ENCODE peak calls at places on chromosomes 5 and 9, in five cellular contexts. One of them, this sample, is unnamed.

GRCh38 chr5:178327931-178328711 is 95.5 kb upstream of the PHYKPL start:
- DNase-seq in upper lobe of left lung: no peak
- DNase-seq in esophagus muscularis mucosa: no peak
- DNase-seq in stomach: no peak
- DNase-seq in HCT116: no peak
- DNase-seq in this sample: no peak

GRCh38 chr9:85043248-85043647 is 373.7 kb downstream of the NTRK2 start:
- DNase-seq in esophagus muscularis mucosa: no peak
- DNase-seq in HCT116: no peak
- DNase-seq in stomach: no peak
- DNase-seq in upper lobe of left lung: no peak
- DNase-seq in this sample: no peak

GRCh38 chr9:91785403-91785917 is 164.6 kb downstream of the ROR2 start:
- DNase-seq in stomach: no peak
- DNase-seq in HCT116: no peak
- DNase-seq in esophagus muscularis mucosa: no peak
- DNase-seq in upper lobe of left lung: no peak
- DNase-seq in this sample: no peak

GRCh38 chr9:17520264-17521058 is 58.4 kb upstream of the SH3GL2 start:
- DNase-seq in esophagus muscularis mucosa: peak; percentile 87
- DNase-seq in stomach: no peak
- DNase-seq in upper lobe of left lung: no peak
- DNase-seq in HCT116: no peak
- DNase-seq in this sample: no peak

GRCh38 chr9:90909747-90910283 is 108.2 kb downstream of the SYK start:
- DNase-seq in stomach: no peak
- DNase-seq in esophagus muscularis mucosa: no peak
- DNase-seq in upper lobe of left lung: no peak
- DNase-seq in HCT116: no peak
- DNase-seq in this sample: no peak

GRCh38 chr5:142508630-142509425 is 177.1 kb downstream of the FGF1 start:
- DNase-seq in esophagus muscularis mucosa: no peak
- DNase-seq in HCT116: no peak
- DNase-seq in stomach: no peak
- DNase-seq in upper lobe of left lung: no peak
- DNase-seq in this sample: no peak

GRCh38 chr5:143187495-143187894 is 216.0 kb downstream of the NR3C1 start:
- DNase-seq in HCT116: no peak
- DNase-seq in stomach: no peak
- DNase-seq in upper lobe of left lung: no peak
- DNase-seq in esophagus muscularis mucosa: no peak
- DNase-seq in this sample: no peak

GRCh38 chr5:117559005-117559844 is 984.6 kb upstream of the SEMA6A start:
- DNase-seq in upper lobe of left lung: no peak
- DNase-seq in HCT116: no peak
- DNase-seq in stomach: no peak
- DNase-seq in esophagus muscularis mucosa: no peak
- DNase-seq in this sample: no peak

GRCh38 chr9:85858351-85858750 is 82.6 kb upstream of the NAA35 start:
- DNase-seq in esophagus muscularis mucosa: no peak
- DNase-seq in HCT116: no peak
- DNase-seq in stomach: no peak
- DNase-seq in upper lobe of left lung: no peak
- DNase-seq in this sample: no peak

GRCh38 chr5:124574521-124575436 is 171.7 kb downstream of the ZNF608 start:
- DNase-seq in HCT116: no peak
- DNase-seq in stomach: no peak
- DNase-seq in esophagus muscularis mucosa: no peak
- DNase-seq in upper lobe of left lung: no peak
- DNase-seq in this sample: no peak

GRCh38 chr9:80320916-80321315 is 749.2 kb downstream of the TLE4 start:
- DNase-seq in stomach: no peak
- DNase-seq in upper lobe of left lung: no peak
- DNase-seq in HCT116: no peak
- DNase-seq in esophagus muscularis mucosa: no peak
- DNase-seq in this sample: no peak

GRCh38 chr5:43959148-43959547 is 356.2 kb downstream of the NNT start:
- DNase-seq in stomach: no peak
- DNase-seq in esophagus muscularis mucosa: no peak
- DNase-seq in HCT116: no peak
- DNase-seq in upper lobe of left lung: no peak
- DNase-seq in this sample: no peak

GRCh38 chr5:174056064-174056842 is 10.7 kb downstream of the NSG2 start:
- DNase-seq in upper lobe of left lung: no peak
- DNase-seq in esophagus muscularis mucosa: no peak
- DNase-seq in HCT116: no peak
- DNase-seq in stomach: no peak
- DNase-seq in this sample: no peak

GRCh38 chr5:67253911-67254310 is 57.3 kb upstream of the CD180 start:
- DNase-seq in stomach: no peak
- DNase-seq in upper lobe of left lung: no peak
- DNase-seq in esophagus muscularis mucosa: no peak
- DNase-seq in HCT116: no peak
- DNase-seq in this sample: no peak

GRCh38 chr9:105127863-105128220 is 116.6 kb upstream of the SLC44A1 start:
- DNase-seq in esophagus muscularis mucosa: no peak
- DNase-seq in HCT116: no peak
- DNase-seq in stomach: no peak
- DNase-seq in upper lobe of left lung: no peak
- DNase-seq in this sample: no peak

GRCh38 chr5:177304392-177305119 is 957 bp downstream of the PRELID1 start:
- DNase-seq in HCT116: no peak
- DNase-seq in upper lobe of left lung: peak; percentile 22
- DNase-seq in esophagus muscularis mucosa: no peak
- DNase-seq in stomach: no peak
- DNase-seq in this sample: no peak

GRCh38 chr5:141877478-141878185 is 578 bp downstream of the PCDH1 start:
- DNase-seq in HCT116: no peak
- DNase-seq in upper lobe of left lung: no peak
- DNase-seq in stomach: no peak
- DNase-seq in esophagus muscularis mucosa: no peak
- DNase-seq in this sample: no peak

GRCh38 chr5:16737620-16738364 is 121.0 kb upstream of the RETREG1 start:
- DNase-seq in HCT116: no peak
- DNase-seq in esophagus muscularis mucosa: no peak
- DNase-seq in stomach: no peak
- DNase-seq in upper lobe of left lung: peak; percentile 23
- DNase-seq in this sample: no peak

GRCh38 chr5:16742938-16743337 is 126.1 kb upstream of the RETREG1 start:
- DNase-seq in stomach: no peak
- DNase-seq in esophagus muscularis mucosa: no peak
- DNase-seq in HCT116: no peak
- DNase-seq in upper lobe of left lung: no peak
- DNase-seq in this sample: no peak

GRCh38 chr5:16740046-16740445 is 123.2 kb upstream of the RETREG1 start:
- DNase-seq in HCT116: no peak
- DNase-seq in upper lobe of left lung: no peak
- DNase-seq in esophagus muscularis mucosa: no peak
- DNase-seq in stomach: no peak
- DNase-seq in this sample: no peak

GRCh38 chr5:16741007-16741406 is 124.2 kb upstream of the RETREG1 start:
- DNase-seq in HCT116: no peak
- DNase-seq in upper lobe of left lung: no peak
- DNase-seq in stomach: no peak
- DNase-seq in esophagus muscularis mucosa: no peak
- DNase-seq in this sample: no peak

DNA sequence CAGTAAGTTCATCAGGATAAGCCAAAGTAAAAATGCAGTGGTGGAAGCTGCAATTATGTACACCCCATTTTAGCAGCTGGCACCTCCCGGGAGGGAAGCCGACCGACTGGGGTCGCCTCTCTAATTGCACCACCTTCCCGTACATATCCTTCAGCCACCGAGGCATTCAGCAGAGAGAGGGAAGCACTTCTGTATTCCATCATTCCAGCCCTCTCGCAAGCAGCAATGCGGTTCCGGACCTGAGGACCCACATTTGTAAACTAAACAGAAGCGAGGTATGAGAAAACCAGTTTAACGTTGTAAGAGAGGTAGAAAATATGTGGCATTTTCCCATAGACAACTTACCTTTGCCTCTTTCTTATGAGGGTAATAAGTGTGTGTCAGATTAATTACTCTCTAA is 123.7 kb upstream of the RETREG1 start:
- DNase-seq in upper lobe of left lung: no peak
- DNase-seq in stomach: no peak
- DNase-seq in esophagus muscularis mucosa: no peak
- DNase-seq in HCT116: no peak
- DNase-seq in this sample: no peak
- H3K4me1 ChIP-seq in upper lobe of left lung: peaks cover 26% of the 10 kb centered on the region
- H3K4me1 ChIP-seq in stomach: peaks cover 7% of the 10 kb centered on the region
- H3K4me1 ChIP-seq in esophagus muscularis mucosa: no peaks in the 10 kb centered on the region
- H3K4me1 ChIP-seq in HCT116: peaks cover 15% of the 10 kb centered on the region
- H3K4me1 ChIP-seq in this sample: no peaks in the 10 kb centered on the region

GRCh38 chr5:146903789-146904188 is 25.2 kb upstream of the PPP2R2B start:
- DNase-seq in esophagus muscularis mucosa: no peak
- DNase-seq in stomach: no peak
- DNase-seq in HCT116: no peak
- DNase-seq in upper lobe of left lung: no peak
- DNase-seq in this sample: no peak

GRCh38 chr5:146909496-146910068 is 31.0 kb upstream of the PPP2R2B start:
- DNase-seq in esophagus muscularis mucosa: no peak
- DNase-seq in stomach: no peak
- DNase-seq in HCT116: no peak
- DNase-seq in upper lobe of left lung: no peak
- DNase-seq in this sample: no peak

GRCh38 chr5:146910239-146910638 is 31.7 kb upstream of the PPP2R2B start:
- DNase-seq in esophagus muscularis mucosa: no peak
- DNase-seq in HCT116: no peak
- DNase-seq in upper lobe of left lung: no peak
- DNase-seq in stomach: no peak
- DNase-seq in this sample: no peak

GRCh38 chr5:146904890-146905289 is 26.3 kb upstream of the PPP2R2B start:
- DNase-seq in HCT116: no peak
- DNase-seq in upper lobe of left lung: no peak
- DNase-seq in stomach: no peak
- DNase-seq in esophagus muscularis mucosa: no peak
- DNase-seq in this sample: no peak

DNA sequence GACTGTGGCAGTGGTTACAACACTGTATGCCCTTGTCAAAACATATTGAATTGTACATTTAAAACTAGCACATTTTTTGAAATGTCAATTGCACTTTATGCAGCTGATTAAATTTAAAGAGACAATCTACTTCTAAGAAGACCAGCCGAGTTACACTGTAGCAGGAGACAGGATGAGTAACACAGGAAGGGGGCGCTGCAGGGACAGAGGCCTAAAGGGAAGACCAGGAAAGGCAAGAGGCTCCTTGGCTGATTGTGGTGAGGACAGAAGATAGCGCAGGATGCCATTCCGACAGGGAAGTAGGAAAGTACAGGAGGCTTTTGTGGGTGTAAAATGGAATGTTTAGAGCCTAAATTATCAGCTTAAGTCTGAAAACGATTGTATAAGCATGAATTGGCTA is 28.2 kb upstream of the PPP2R2B start:
- DNase-seq in upper lobe of left lung: no peak
- DNase-seq in stomach: no peak
- DNase-seq in HCT116: peak; percentile 24
- DNase-seq in esophagus muscularis mucosa: no peak
- DNase-seq in this sample: no peak
- TF ChIP-seq POLR2AphosphoS5 in upper lobe of left lung: no peak
- TF ChIP-seq POLR2AphosphoS5 in stomach: no peak
- TF ChIP-seq POLR2AphosphoS5 in HCT116: no peak
- TF ChIP-seq POLR2AphosphoS5 in esophagus muscularis mucosa: no peak
- TF ChIP-seq POLR2AphosphoS5 in this sample: no peak

GRCh38 chr5:139451176-139451575 is 11.4 kb downstream of the ECSCR start:
- DNase-seq in stomach: no peak
- DNase-seq in esophagus muscularis mucosa: no peak
- DNase-seq in upper lobe of left lung: no peak
- DNase-seq in HCT116: no peak
- DNase-seq in this sample: no peak

GRCh38 chr5:139443766-139444473 is 4.6 kb upstream of the DNAJC18 start:
- DNase-seq in stomach: no peak
- DNase-seq in esophagus muscularis mucosa: no peak
- DNase-seq in upper lobe of left lung: no peak
- DNase-seq in HCT116: no peak
- DNase-seq in this sample: no peak

GRCh38 chr5:139451878-139452660 is 10.5 kb downstream of the ECSCR start:
- DNase-seq in HCT116: no peak
- DNase-seq in upper lobe of left lung: no peak
- DNase-seq in esophagus muscularis mucosa: no peak
- DNase-seq in stomach: no peak
- DNase-seq in this sample: no peak

GRCh38 chr5:139445325-139446170 is 6.2 kb upstream of the DNAJC18 start:
- DNase-seq in stomach: no peak
- DNase-seq in upper lobe of left lung: no peak
- DNase-seq in HCT116: no peak
- DNase-seq in esophagus muscularis mucosa: no peak
- DNase-seq in this sample: no peak

DNA sequence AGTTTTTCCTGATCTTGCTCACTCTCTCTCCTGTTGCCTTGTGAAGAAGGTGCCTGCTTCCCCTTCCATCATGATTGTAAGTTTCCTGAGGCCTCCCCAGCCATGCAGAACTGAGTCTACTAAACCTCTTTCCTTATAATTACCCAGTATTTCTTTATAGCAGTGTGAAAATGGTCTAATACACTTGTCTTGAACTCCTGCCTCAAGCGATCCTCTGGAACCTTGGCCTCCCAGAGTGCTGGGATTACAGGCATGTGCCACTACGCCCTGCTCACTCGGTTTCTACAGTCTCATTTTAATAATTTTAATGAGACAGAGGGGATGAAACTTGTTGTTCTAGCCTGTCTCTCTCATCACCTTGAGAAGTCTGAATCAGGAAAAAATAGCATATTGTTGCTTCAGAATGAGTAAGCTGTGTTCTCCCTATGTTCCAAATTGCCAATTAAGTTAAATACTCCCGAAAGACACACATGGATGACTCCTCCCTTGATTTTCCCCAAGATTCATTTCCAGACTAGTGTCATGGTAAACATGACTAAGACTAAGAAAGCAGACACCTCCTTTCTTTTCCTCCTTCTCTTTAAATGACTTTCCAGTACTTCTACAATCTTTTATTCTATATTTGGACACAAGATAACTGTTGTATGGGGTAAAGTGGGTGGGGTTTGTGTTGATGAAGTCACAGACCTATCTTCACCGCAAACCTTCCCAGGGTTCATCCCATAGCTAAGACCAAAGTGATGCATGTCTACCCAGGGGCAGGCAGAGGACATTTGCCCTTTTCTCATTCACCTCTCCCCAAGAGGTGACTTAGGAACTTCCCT is 7.8 kb upstream of the DNAJC18 start:
- DNase-seq in upper lobe of left lung: no peak
- DNase-seq in esophagus muscularis mucosa: no peak
- DNase-seq in stomach: no peak
- DNase-seq in HCT116: no peak
- DNase-seq in this sample: no peak
- H3K4me1 ChIP-seq in upper lobe of left lung: peaks cover 4% of the 10 kb centered on the region
- H3K4me1 ChIP-seq in esophagus muscularis mucosa: no peaks in the 10 kb centered on the region
- H3K4me1 ChIP-seq in stomach: no peaks in the 10 kb centered on the region
- H3K4me1 ChIP-seq in HCT116: no peaks in the 10 kb centered on the region
- H3K4me1 ChIP-seq in this sample: no peaks in the 10 kb centered on the region

DNA sequence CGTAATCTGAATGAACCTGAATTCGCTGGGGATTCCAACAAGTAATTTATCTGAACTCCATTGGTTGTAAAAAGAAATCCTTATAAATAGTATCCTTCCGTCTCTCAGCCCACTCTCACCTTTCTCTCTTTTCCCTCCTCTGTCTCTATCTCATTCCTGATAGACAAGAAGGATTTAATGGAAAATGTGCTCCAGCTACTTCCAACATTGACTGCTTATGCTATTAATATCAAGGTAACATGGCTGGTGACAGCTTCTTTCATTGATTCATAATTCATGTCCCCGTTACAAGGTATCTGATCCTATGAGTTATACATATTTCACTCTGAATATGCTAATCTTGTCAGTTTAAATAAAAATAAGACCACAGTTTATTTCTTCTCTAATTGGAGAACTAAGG is 326.8 kb downstream of the RASEF start:
- DNase-seq in esophagus muscularis mucosa: no peak
- DNase-seq in upper lobe of left lung: no peak
- DNase-seq in HCT116: no peak
- DNase-seq in stomach: no peak
- DNase-seq in this sample: no peak
- TF ChIP-seq POLR2AphosphoS5 in esophagus muscularis mucosa: no peak
- TF ChIP-seq POLR2AphosphoS5 in upper lobe of left lung: no peak
- TF ChIP-seq POLR2AphosphoS5 in HCT116: no peak
- TF ChIP-seq POLR2AphosphoS5 in stomach: no peak
- TF ChIP-seq POLR2AphosphoS5 in this sample: no peak

This sample was measured in breast epithelium.